ENCODE peak calls at places on chromosomes 2 and 18, in seven cellular contexts. Q, H, A, B, R, F and J are unnamed samples.

GRCh38 chr18:77702686-77703085 is 453.0 kb downstream of the GALR1 start:
- DNase-seq in Q (peak), H (no peak), A (no peak), B (no peak), R (no peak), F (no peak), J (no peak)

GRCh38 chr2:239178954-239179353 is 221.9 kb downstream of the HDAC4 start:
- DNase-seq in Q (no peak), H (no peak), A (peak), B (no peak), R (no peak), F (no peak), J (no peak)

GRCh38 chr2:88122141-88122884 is 5.5 kb downstream of the FABP1 start:
- DNase-seq in Q (no peak), H (no peak), A (no peak), B (no peak), R (no peak), F (no peak), J (no peak)

GRCh38 chr18:61991201-61991600 is 98.4 kb upstream of the RNF152 start:
- DNase-seq in Q (no peak), H (peak), A (no peak), B (no peak), R (peak), F (no peak), J (no peak)

GRCh38 chr2:152421521-152422367 is 86.8 kb downstream of the FMNL2 start:
- DNase-seq in Q (peak), H (peak), A (no peak), B (no peak), R (peak), F (no peak), J (peak)

GRCh38 chr2:148888003-148888501 is 13.0 kb downstream of the KIF5C start:
- DNase-seq in Q (no peak), H (no peak), A (no peak), B (peak), R (no peak), F (no peak), J (no peak)

GRCh38 chr2:147177449-147177848 is 667.4 kb upstream of the ACVR2A start:
- DNase-seq in Q (peak), H (no peak), A (no peak), B (no peak), R (peak), F (no peak), J (no peak)

GRCh38 chr2:192277494-192278109 is 82.9 kb upstream of the TMEFF2 start:
- DNase-seq in Q (no peak), H (no peak), A (no peak), B (no peak), R (no peak), F (no peak), J (no peak)

GRCh38 chr2:30979822-30980245 is 158.4 kb downstream of the GALNT14 start:
- DNase-seq in Q (peak), H (peak), A (peak), B (no peak), R (peak), F (no peak), J (no peak)

GRCh38 chr2:133747965-133748700 is 179.9 kb upstream of the NCKAP5 start:
- DNase-seq in Q (no peak), H (no peak), A (no peak), B (no peak), R (no peak), F (no peak), J (no peak)

GRCh38 chr2:3434005-3434404 is 54.5 kb downstream of the TRAPPC12 start:
- DNase-seq in Q (no peak), H (no peak), A (no peak), B (no peak), R (no peak), F (no peak), J (no peak)

GRCh38 chr2:168348076-168348475 is 100.7 kb upstream of the STK39 start:
- DNase-seq in Q (peak), H (peak), A (no peak), B (no peak), R (peak), F (no peak), J (no peak)

GRCh38 chr18:58915006-58915799 is 50.5 kb downstream of the ZNF532 start:
- DNase-seq in Q (no peak), H (no peak), A (no peak), B (no peak), R (no peak), F (no peak), J (no peak)

GRCh38 chr18:23844991-23845680 is 155.9 kb downstream of the LAMA3 start:
- DNase-seq in Q (peak), H (peak), A (no peak), B (no peak), R (peak), F (no peak), J (no peak)

GRCh38 chr2:80126596-80127189 is 177.9 kb downstream of the LRRTM1 start:
- DNase-seq in Q (peak), H (peak), A (no peak), B (no peak), R (peak), F (no peak), J (no peak)

GRCh38 chr18:76474824-76475223 is 20.2 kb downstream of the ZNF516 start:
- DNase-seq in Q (no peak), H (no peak), A (no peak), B (no peak), R (no peak), F (no peak), J (no peak)

GRCh38 chr2:64052468-64053241 is 33.4 kb upstream of the VPS54 start:
- DNase-seq in Q (peak), H (no peak), A (no peak), B (no peak), R (no peak), F (no peak), J (no peak)

GRCh38 chr18:1090758-1091157 is 186.1 kb downstream of the ADCYAP1 start:
- DNase-seq in Q (no peak), H (no peak), A (no peak), B (no peak), R (no peak), F (no peak), J (no peak)

GRCh38 chr18:8988262-8988871 is 114.1 kb upstream of the NDUFV2 start:
- DNase-seq in Q (peak), H (peak), A (peak), B (peak), R (peak), F (peak), J (peak)

GRCh38 chr2:232292395-232293154 is 86.0 kb upstream of the ALPP start:
- DNase-seq in Q (no peak), H (peak), A (no peak), B (no peak), R (peak), F (peak), J (peak)